ENCODE peak calls at places on chromosomes 3 and 15, in six cellular contexts. J, K, H, I, F and D are unnamed samples.
A peak's percentile ranks its signal among the peaks of the same experiment; 100 is the strongest.

GRCh38 chr15:68447209-68447608 is 15.2 kb upstream of the ITGA11 start:
- DNase-seq in J (no peak), K (no peak), H (no peak), I (no peak), F (no peak), D (no peak)

GRCh38 chr3:190566043-190566933 is 52.4 kb downstream of the IL1RAP start:
- DNase-seq in J (peak; percentile 61), K (peak; percentile 74), H (peak; percentile 58), I (peak; percentile 77), F (no peak), D (no peak)

GRCh38 chr15:84734794-84735479 is 13.5 kb upstream of the ZNF592 start:
- DNase-seq in J (peak; percentile 38), K (no peak), H (peak; percentile 61), I (peak; percentile 75), F (peak; percentile 67), D (peak; percentile 61)

GRCh38 chr3:4224331-4224730 is 78.8 kb upstream of the SETMAR start:
- DNase-seq in J (no peak), K (no peak), H (no peak), I (no peak), F (no peak), D (no peak)

GRCh38 chr15:40762919-40763800 is 708 bp upstream of the GCHFR start:
- DNase-seq in J (peak; percentile 69), K (peak; percentile 72), H (peak; percentile 82), I (peak; percentile 80), F (peak; percentile 43), D (no peak)

GRCh38 chr3:141656771-141657170 is 81.3 kb upstream of the RNF7 start:
- DNase-seq in J (no peak), K (no peak), H (no peak), I (no peak), F (no peak), D (no peak)

GRCh38 chr3:66268864-66269263 is 48.1 kb downstream of the SLC25A26 start:
- DNase-seq in J (no peak), K (no peak), H (no peak), I (no peak), F (no peak), D (no peak)

GRCh38 chr3:29140706-29141105 is 140.2 kb upstream of the RBMS3 start:
- DNase-seq in J (no peak), K (no peak), H (no peak), I (no peak), F (no peak), D (no peak)

GRCh38 chr3:160106905-160107861 is 118.0 kb upstream of the C3orf80 start:
- DNase-seq in J (no peak), K (no peak), H (no peak), I (peak; percentile 57), F (no peak), D (no peak)

GRCh38 chr15:88904257-88904807 is 8.8 kb downstream of the MFGE8 start:
- DNase-seq in J (no peak), K (no peak), H (no peak), I (no peak), F (no peak), D (no peak)

GRCh38 chr3:36786921-36787890 is 22.9 kb upstream of the DCLK3 start:
- DNase-seq in J (no peak), K (no peak), H (no peak), I (no peak), F (no peak), D (no peak)

GRCh38 chr15:76155742-76156141 is 96.0 kb downstream of the TMEM266 start:
- DNase-seq in J (no peak), K (no peak), H (no peak), I (no peak), F (no peak), D (no peak)

GRCh38 chr15:60893886-60894285 is 335.2 kb downstream of the RORA start:
- DNase-seq in J (no peak), K (no peak), H (no peak), I (no peak), F (no peak), D (no peak)

GRCh38 chr3:108940166-108940565 is 13.5 kb downstream of the GUCA1C start:
- DNase-seq in J (no peak), K (no peak), H (no peak), I (no peak), F (no peak), D (no peak)

GRCh38 chr3:78390221-78390620 is 1350.3 kb downstream of the ROBO2 start:
- DNase-seq in J (no peak), K (no peak), H (no peak), I (no peak), F (no peak), D (no peak)

GRCh38 chr3:118587037-118587741 is 447.5 kb downstream of the IGSF11 start:
- DNase-seq in J (no peak), K (no peak), H (no peak), I (no peak), F (no peak), D (no peak)

GRCh38 chr3:1346386-1346785 is 253.6 kb downstream of the CNTN6 start:
- DNase-seq in J (no peak), K (no peak), H (no peak), I (no peak), F (no peak), D (no peak)

GRCh38 chr3:123319760-123320159 is 118.0 kb downstream of the SEC22A start:
- DNase-seq in J (no peak), K (no peak), H (no peak), I (no peak), F (no peak), D (no peak)

GRCh38 chr3:85360742-85361387 is 402.1 kb downstream of the CADM2 start:
- DNase-seq in J (no peak), K (peak; percentile 21), H (no peak), I (peak; percentile 37), F (no peak), D (no peak)

GRCh38 chr3:12444582-12445468 is 39.5 kb upstream of the TSEN2 start:
- DNase-seq in J (no peak), K (no peak), H (no peak), I (peak; percentile 88), F (no peak), D (no peak)

GRCh38 chr3:191873741-191874140 is 412.8 kb downstream of the PYDC2 start:
- DNase-seq in J (no peak), K (no peak), H (no peak), I (no peak), F (no peak), D (no peak)

GRCh38 chr15:25465835-25466234 is 27.0 kb upstream of the UBE3A start:
- DNase-seq in J (no peak), K (no peak), H (peak; percentile 65), I (no peak), F (no peak), D (no peak)

GRCh38 chr3:15899438-15899837 is 101.7 kb upstream of the ANKRD28 start:
- DNase-seq in J (no peak), K (no peak), H (no peak), I (no peak), F (no peak), D (no peak)

GRCh38 chr3:126113238-126113555 is 29.3 kb upstream of the SLC41A3 start:
- DNase-seq in J (no peak), K (no peak), H (peak; percentile 33), I (no peak), F (no peak), D (no peak)

GRCh38 chr3:126124148-126124868 is 40.4 kb upstream of the SLC41A3 start:
- DNase-seq in J (no peak), K (peak; percentile 7), H (peak; percentile 35), I (peak; percentile 17), F (peak; percentile 2), D (no peak)

GRCh38 chr3:149720918-149721317 is 31.4 kb downstream of the COMMD2 start:
- DNase-seq in J (no peak), K (no peak), H (no peak), I (no peak), F (no peak), D (no peak)

GRCh38 chr3:98645039-98645438 is 51.6 kb upstream of the CPOX start:
- DNase-seq in J (no peak), K (no peak), H (no peak), I (no peak), F (no peak), D (no peak)

GRCh38 chr15:70604671-70605070 is 158.7 kb downstream of the UACA start:
- DNase-seq in J (peak; percentile 56), K (no peak), H (no peak), I (no peak), F (no peak), D (no peak)
- H3K27ac ChIP-seq in J (peak overlapping the region; percentile 64), K (no peak overlapping the region), H (no peak overlapping the region), I (peak overlapping the region; percentile 48), F (no peak overlapping the region), D (no peak overlapping the region)

GRCh38 chr3:86986666-86987420 is 4.1 kb downstream of the VGLL3 start:
- DNase-seq in J (no peak), K (no peak), H (no peak), I (no peak), F (no peak), D (no peak)

GRCh38 chr3:86988986-86989385 is 2.0 kb downstream of the VGLL3 start:
- DNase-seq in J (no peak), K (no peak), H (no peak), I (no peak), F (no peak), D (no peak)

GRCh38 chr3:86985427-86985826 is 5.5 kb downstream of the VGLL3 start:
- DNase-seq in J (no peak), K (no peak), H (no peak), I (no peak), F (no peak), D (no peak)

GRCh38 chr3:86988235-86988634 is 2.7 kb downstream of the VGLL3 start:
- DNase-seq in J (no peak), K (no peak), H (no peak), I (no peak), F (no peak), D (no peak)

GRCh38 chr3:86987421-86987715 is 3.6 kb downstream of the VGLL3 start:
- DNase-seq in J (no peak), K (no peak), H (no peak), I (no peak), F (no peak), D (no peak)
- H3K4me3 ChIP-seq in J (no peak overlapping the region), K (peak overlapping the region; percentile 71), H (peak overlapping the region; percentile 0), I (no peak overlapping the region), F (no peak overlapping the region), D (no peak overlapping the region)

GRCh38 chr15:63369296-63369695 is 12.3 kb downstream of the CA12 start:
- DNase-seq in J (no peak), K (no peak), H (no peak), I (no peak), F (no peak), D (no peak)

GRCh38 chr15:63372018-63372705 is 9.5 kb downstream of the CA12 start:
- DNase-seq in J (no peak), K (peak; percentile 74), H (no peak), I (no peak), F (no peak), D (no peak)

GRCh38 chr15:63371297-63371918 is 10.2 kb downstream of the CA12 start:
- DNase-seq in J (no peak), K (peak; percentile 20), H (no peak), I (no peak), F (no peak), D (no peak)

GRCh38 chr15:63369766-63370165 is 11.9 kb downstream of the CA12 start:
- DNase-seq in J (no peak), K (no peak), H (no peak), I (no peak), F (no peak), D (no peak)

GRCh38 chr15:63370764-63371163 is 10.9 kb downstream of the CA12 start:
- DNase-seq in J (no peak), K (no peak), H (no peak), I (no peak), F (no peak), D (no peak)
- H3K9me3 ChIP-seq in J (no peaks in the 10 kb centered on the region), K (no peaks in the 10 kb centered on the region), H (no peaks in the 10 kb centered on the region), I (no peaks in the 10 kb centered on the region), F (no peaks in the 10 kb centered on the region), D (no peaks in the 10 kb centered on the region)

GRCh38 chr3:58490860-58491501 is 915 bp upstream of the KCTD6 start:
- DNase-seq in J (no peak), K (peak; percentile 28), H (no peak), I (no peak), F (no peak), D (no peak)
- H3K27ac ChIP-seq in J (peak overlapping the region; percentile 75), K (peak overlapping the region; percentile 76), H (peak overlapping the region; percentile 93), I (peak overlapping the region; percentile 90), F (no peak overlapping the region), D (peak overlapping the region; percentile 30)